ENCODE peak calls at places on chromosomes 13 and 19, in seven cellular contexts. L is A549, J is transverse colon, O is GM12878, I is tibial nerve, R is K562, Z is ovary. P is an unnamed sample.

GRCh38 chr19:28196961-28197360 is 1016.0 kb downstream of the UQCRFS1 start:
- DNase-seq in Z (no peak), J (no peak), I (no peak), O (no peak), L (no peak), R (no peak), P (no peak)

GRCh38 chr13:47069133-47069532 is 172.3 kb upstream of the HTR2A start:
- DNase-seq in R (no peak), Z (no peak), I (no peak), L (no peak), O (no peak), J (no peak), P (no peak)

GRCh38 chr19:18093439-18094161 is 4.0 kb upstream of the MAST3 start:
- DNase-seq in J (no peak), L (peak), Z (no peak), R (peak), O (no peak), I (no peak), P (no peak)

GRCh38 chr19:40200352-40201099 is 9.3 kb downstream of the MAP3K10 start:
- DNase-seq in L (no peak), R (no peak), I (no peak), O (no peak), Z (no peak), J (no peak), P (no peak)

GRCh38 chr19:58196911-58197616 is 14.2 kb downstream of the ZNF274 start:
- DNase-seq in J (no peak), R (peak), I (no peak), O (no peak), Z (no peak), L (peak), P (no peak)

GRCh38 chr13:35984776-35985453 is 146.3 kb downstream of the DCLK1 start:
- DNase-seq in Z (no peak), L (no peak), I (no peak), J (no peak), R (no peak), O (no peak), P (no peak)

GRCh38 chr19:34134190-34135032 is 37.9 kb upstream of the LSM14A start:
- DNase-seq in Z (peak), L (peak), O (peak), R (peak), J (peak), I (peak), P (peak)

GRCh38 chr13:58165617-58166016 is 534.1 kb downstream of the PCDH17 start:
- DNase-seq in O (no peak), R (no peak), I (no peak), J (no peak), Z (no peak), L (no peak), P (no peak)

GRCh38 chr13:27744861-27745260 is 47.4 kb upstream of the GSX1 start:
- DNase-seq in I (no peak), R (no peak), J (no peak), Z (no peak), L (no peak), O (no peak), P (no peak)

GRCh38 chr13:92984151-92984550 is 242.5 kb upstream of the GPC6 start:
- DNase-seq in O (no peak), R (no peak), J (no peak), I (no peak), L (no peak), Z (no peak), P (no peak)

GRCh38 chr13:31016342-31017325 is 84.2 kb downstream of the TEX26 start:
- DNase-seq in I (no peak), Z (no peak), L (no peak), J (no peak), R (no peak), O (no peak), P (no peak)

GRCh38 chr13:75437582-75438318 is 44.2 kb downstream of the TBC1D4 start:
- DNase-seq in I (no peak), L (no peak), O (no peak), R (peak), J (no peak), Z (peak), P (no peak)

GRCh38 chr19:13017306-13018036 is 22.2 kb downstream of the NFIX start:
- DNase-seq in L (no peak), O (no peak), Z (no peak), I (no peak), R (no peak), J (no peak), P (no peak)
- TF ChIP-seq EP300 in L (no peak), O (no peak), Z (no peak), I (no peak), R (no peak), J (no peak), P (no peak)

GRCh38 chr13:65508338-65508737 is 1721.8 kb downstream of the PCDH9 start:
- DNase-seq in L (no peak), J (no peak), O (no peak), R (no peak), Z (no peak), I (no peak), P (no peak)
- TF ChIP-seq EP300 in L (no peak), J (no peak), O (no peak), R (no peak), Z (no peak), I (no peak), P (no peak)

GRCh38 chr13:110336681-110337080 is 29.6 kb downstream of the COL4A2 start:
- DNase-seq in J (no peak), O (no peak), R (no peak), Z (no peak), I (no peak), L (no peak), P (no peak)
- TF ChIP-seq EP300 in J (peak), O (no peak), R (no peak), Z (no peak), I (no peak), L (no peak), P (peak)

GRCh38 chr19:1491849-1492170 is 829 bp downstream of the REEP6 start:
- DNase-seq in L (no peak), Z (no peak), J (no peak), I (no peak), O (no peak), R (no peak), P (peak)

GRCh38 chr19:1491114-1491848 is at the start of gene REEP6:
- DNase-seq in O (no peak), R (no peak), L (no peak), I (no peak), J (no peak), Z (peak), P (no peak)

GRCh38 chr19:1489463-1489971 is 633 bp downstream of the PCSK4 start:
- DNase-seq in R (no peak), I (no peak), L (no peak), O (no peak), Z (no peak), J (no peak), P (no peak)

GRCh38 chr19:1490020-1490310 is 185 bp downstream of the PCSK4 start:
- DNase-seq in R (no peak), J (no peak), I (no peak), Z (no peak), O (no peak), L (no peak), P (no peak)

DNA sequence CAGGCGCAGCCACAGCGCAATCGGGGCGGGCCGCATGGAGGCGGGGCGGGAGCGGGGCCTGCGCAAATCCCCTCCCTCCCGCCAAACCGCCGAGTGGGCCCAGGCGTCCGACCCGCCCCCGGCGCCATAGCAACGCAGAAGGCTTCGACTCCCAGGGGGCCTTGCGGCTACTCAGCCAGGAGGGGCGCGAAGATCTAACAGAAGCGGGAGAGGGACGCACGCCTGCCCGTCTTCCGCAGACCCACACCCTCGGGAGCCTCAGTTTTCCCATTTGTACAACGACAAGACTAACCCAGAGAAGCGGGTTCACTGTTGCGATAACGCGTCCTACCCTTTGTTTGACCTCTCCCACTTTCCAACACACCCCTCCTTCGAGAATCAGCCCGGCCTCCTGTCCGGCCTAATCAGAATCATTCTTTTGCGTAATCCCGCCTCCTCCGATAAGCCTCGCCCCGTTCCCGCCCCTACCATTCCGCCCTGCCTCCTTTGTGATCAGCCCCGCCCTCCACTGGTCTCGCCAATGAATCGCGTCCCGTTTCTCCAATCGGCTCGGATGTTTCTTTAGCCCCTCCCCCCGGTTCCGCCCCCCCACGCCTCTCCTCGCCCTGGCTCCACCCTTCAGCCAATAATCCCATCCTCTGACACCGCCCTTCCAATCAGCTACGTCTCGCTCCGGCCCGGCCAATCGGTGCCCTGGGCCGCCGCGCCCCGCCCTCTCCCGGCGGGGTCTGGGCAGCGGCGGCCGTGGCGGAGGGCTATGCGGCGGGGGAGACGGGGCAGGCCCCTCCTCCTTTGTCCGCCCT is at the start of gene PCSK4:
- DNase-seq in J (peak), Z (peak), I (peak), R (peak), O (peak), L (peak), P (peak)
- TF ChIP-seq EP300 in J (no peak), Z (no peak), I (peak), R (no peak), O (no peak), L (no peak), P (no peak)

GRCh38 chr19:49814010-49814409 is 918 bp upstream of the FUZ start:
- DNase-seq in I (no peak), O (no peak), Z (no peak), L (no peak), R (no peak), J (no peak), P (no peak)

GRCh38 chr19:49816616-49817015 is 1.5 kb upstream of the MED25 start:
- DNase-seq in J (no peak), L (no peak), O (no peak), Z (no peak), R (no peak), I (no peak), P (no peak)

GRCh38 chr19:49818691-49819331 is 722 bp downstream of the MED25 start:
- DNase-seq in R (peak), L (no peak), I (no peak), J (no peak), O (no peak), Z (no peak), P (no peak)

GRCh38 chr19:49820125-49820524 is 2.0 kb downstream of the MED25 start:
- DNase-seq in Z (no peak), O (no peak), I (no peak), R (peak), L (no peak), J (no peak), P (no peak)

DNA sequence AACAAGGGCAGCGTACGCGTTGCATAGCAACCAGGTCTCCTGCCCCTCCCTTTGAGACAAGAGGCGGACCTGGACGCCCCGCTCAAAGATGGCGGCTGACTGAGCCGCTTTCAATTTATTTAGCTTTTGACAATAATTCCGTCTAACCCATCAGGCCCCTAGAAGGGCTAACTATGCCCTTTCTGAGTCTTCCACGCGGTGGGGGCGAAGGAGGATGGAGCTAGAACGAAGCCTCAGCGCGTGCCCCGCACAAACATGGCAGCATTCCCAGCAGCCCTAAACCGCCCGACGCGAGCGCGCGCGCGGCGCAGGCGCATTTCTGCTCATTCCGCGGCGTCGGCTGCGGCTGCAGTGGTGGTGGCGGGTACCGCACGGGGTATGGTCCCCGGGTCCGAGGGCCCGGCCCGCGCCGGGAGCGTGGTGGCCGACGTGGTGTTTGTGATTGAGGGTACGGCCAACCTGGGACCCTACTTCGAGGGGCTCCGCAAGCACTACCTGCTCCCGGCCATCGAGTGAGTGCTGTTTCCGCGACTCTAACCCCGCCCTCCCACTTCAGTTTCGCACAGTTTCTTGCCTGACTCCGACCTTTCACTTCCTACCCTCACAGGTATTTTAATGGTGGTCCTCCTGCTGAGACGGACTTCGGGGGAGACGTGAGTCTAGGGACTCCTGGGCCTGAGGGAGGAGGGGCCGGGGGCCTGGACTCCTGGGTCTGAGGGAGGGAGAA is at the start of gene MED25:
- DNase-seq in O (peak), I (peak), R (peak), J (peak), Z (peak), L (peak), P (peak)
- TF ChIP-seq EP300 in O (no peak), I (peak), R (no peak), J (no peak), Z (no peak), L (no peak), P (no peak)

DNA sequence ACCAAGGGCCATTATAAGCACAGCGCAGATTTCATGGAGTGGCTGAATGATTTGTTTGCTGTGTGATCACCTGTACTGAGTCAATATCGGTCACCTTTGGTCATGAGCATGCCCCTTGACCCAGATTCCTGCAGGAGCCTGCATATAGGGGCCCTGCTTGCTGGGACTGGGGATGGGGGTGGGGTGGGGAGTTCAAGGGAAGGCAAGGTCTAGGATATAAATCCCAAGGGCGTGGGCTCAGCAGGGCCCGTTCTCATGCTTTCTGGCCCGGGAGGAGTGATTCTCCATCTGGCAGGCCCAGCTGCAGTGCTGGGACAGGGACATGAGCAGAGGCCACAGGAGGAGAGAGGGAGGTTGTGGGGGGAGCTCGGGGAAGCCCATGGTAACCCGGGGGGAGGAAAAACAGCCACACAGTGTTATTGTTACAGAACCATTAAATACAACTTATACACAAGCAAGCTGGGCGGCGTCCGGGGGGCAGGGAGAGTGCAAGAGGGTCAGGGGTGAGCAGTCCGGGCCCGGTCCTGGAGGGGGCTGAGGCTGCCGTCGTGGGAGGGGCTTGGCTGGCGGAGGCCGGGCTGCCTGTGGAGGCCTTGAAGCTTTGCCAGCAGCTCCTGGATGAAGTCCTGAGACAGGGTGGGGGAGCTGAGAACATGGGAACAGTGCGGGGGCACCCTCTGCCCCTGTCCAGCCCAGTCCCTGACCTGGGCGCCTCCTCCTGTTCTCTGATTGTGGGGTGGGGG is 5.2 kb downstream of the PPP1R14A start:
- DNase-seq in J (peak), R (no peak), I (peak), L (no peak), O (no peak), Z (peak), P (peak)
- TF ChIP-seq EP300 in J (no peak), R (no peak), I (no peak), L (no peak), O (no peak), Z (no peak), P (no peak)

DNA sequence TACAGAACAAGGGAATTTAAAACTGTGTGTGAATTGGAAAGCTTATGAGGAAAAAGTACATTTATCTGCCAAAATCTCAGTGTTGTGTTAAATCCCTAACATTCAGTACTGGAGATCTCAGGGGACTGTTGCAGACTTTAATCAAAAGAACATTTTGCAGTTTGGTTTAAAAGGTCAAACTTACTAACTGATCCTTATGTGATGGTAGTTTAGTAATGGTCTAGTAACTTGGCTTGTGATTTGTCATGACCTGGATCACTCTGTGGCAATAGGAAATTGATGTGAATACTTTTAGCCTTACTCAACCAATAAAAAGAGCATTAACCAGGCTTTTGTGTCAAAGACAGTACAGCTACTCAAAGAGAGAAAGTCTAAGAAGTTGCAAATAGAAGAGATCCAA is 862.0 kb upstream of the MIR17HG start:
- DNase-seq in J (no peak), L (peak), O (no peak), I (no peak), Z (no peak), R (no peak), P (no peak)
- TF ChIP-seq EP300 in J (no peak), L (no peak), O (no peak), I (no peak), Z (no peak), R (no peak), P (no peak)

GRCh38 chr19:15640904-15641597 is 354 bp downstream of the CYP4F3 start:
- DNase-seq in I (no peak), L (peak), Z (no peak), J (peak), O (no peak), R (no peak), P (no peak)
- TF ChIP-seq EP300 in I (no peak), L (no peak), Z (no peak), J (no peak), O (no peak), R (no peak), P (no peak)

GRCh38 chr13:97221989-97222700 is at the start of gene MBNL2:
- DNase-seq in Z (peak), J (peak), I (peak), O (peak), L (peak), R (peak), P (peak)
- TF ChIP-seq EP300 in Z (peak), J (peak), I (peak), O (peak), L (no peak), R (no peak), P (peak)

GRCh38 chr13:81988542-81988941 is 1647.6 kb upstream of the SPRY2 start:
- DNase-seq in L (no peak), J (no peak), O (no peak), R (no peak), Z (no peak), I (no peak), P (no peak)

GRCh38 chr13:81990652-81991051 is 1649.7 kb upstream of the SPRY2 start:
- DNase-seq in I (no peak), Z (no peak), J (no peak), L (no peak), R (no peak), O (no peak), P (no peak)

GRCh38 chr13:81987677-81988357 is 1646.9 kb upstream of the SPRY2 start:
- DNase-seq in R (no peak), J (no peak), L (no peak), Z (no peak), O (no peak), I (no peak), P (no peak)

GRCh38 chr13:81986308-81986707 is 1645.4 kb upstream of the SPRY2 start:
- DNase-seq in L (no peak), Z (no peak), J (no peak), R (no peak), I (no peak), O (no peak), P (no peak)

GRCh38 chr13:81987159-81987558 is 1646.2 kb upstream of the SPRY2 start:
- DNase-seq in J (no peak), R (no peak), L (no peak), O (no peak), I (no peak), Z (no peak), P (no peak)
- TF ChIP-seq EP300 in J (no peak), R (no peak), L (no peak), O (no peak), I (no peak), Z (no peak), P (no peak)

P was measured in sigmoid colon.